ENCODE peak calls at places on chromosomes 4 and X, in six cellular contexts. One of them, this sample, is unnamed.

GRCh38 chr4:140567722-140568121 is 1.0 kb downstream of the UCP1 start:
- DNase-seq in cardiac muscle cell: peak
- DNase-seq in endodermal cell: peak
- DNase-seq in IMR-90: no peak
- DNase-seq in mammary epithelial cell: no peak
- DNase-seq in AG04450: no peak
- DNase-seq in this sample: peak

GRCh38 chr4:55546633-55547460 is at the start of gene CLOCK:
- DNase-seq in AG04450: peak
- DNase-seq in mammary epithelial cell: peak
- DNase-seq in cardiac muscle cell: peak
- DNase-seq in IMR-90: peak
- DNase-seq in endodermal cell: peak
- DNase-seq in this sample: peak

GRCh38 chr4:190020790-190021717 is 6.0 kb downstream of the FRG2 start:
- DNase-seq in cardiac muscle cell: peak
- DNase-seq in mammary epithelial cell: peak
- DNase-seq in AG04450: no peak
- DNase-seq in IMR-90: peak
- DNase-seq in endodermal cell: peak
- DNase-seq in this sample: peak

GRCh38 chrX:104098151-104098808 is 14.0 kb upstream of the ZCCHC18 start:
- DNase-seq in mammary epithelial cell: peak
- DNase-seq in cardiac muscle cell: peak
- DNase-seq in endodermal cell: peak
- DNase-seq in AG04450: peak
- DNase-seq in IMR-90: peak
- DNase-seq in this sample: peak

GRCh38 chrX:154371771-154372300 is 2.6 kb downstream of the FLNA start:
- DNase-seq in cardiac muscle cell: no peak
- DNase-seq in AG04450: no peak
- DNase-seq in IMR-90: no peak
- DNase-seq in mammary epithelial cell: no peak
- DNase-seq in endodermal cell: no peak
- DNase-seq in this sample: no peak

GRCh38 chr4:118224239-118224829 is 128.5 kb downstream of the PRSS12 start:
- DNase-seq in AG04450: peak
- DNase-seq in mammary epithelial cell: peak
- DNase-seq in IMR-90: peak
- DNase-seq in endodermal cell: no peak
- DNase-seq in cardiac muscle cell: peak
- DNase-seq in this sample: peak

GRCh38 chrX:149124526-149125108 is 380.5 kb downstream of the IDS start:
- DNase-seq in IMR-90: no peak
- DNase-seq in AG04450: no peak
- DNase-seq in cardiac muscle cell: no peak
- DNase-seq in endodermal cell: no peak
- DNase-seq in mammary epithelial cell: peak
- DNase-seq in this sample: no peak

GRCh38 chrX:68177542-68177941 is 255.8 kb downstream of the OPHN1 start:
- DNase-seq in IMR-90: peak
- DNase-seq in endodermal cell: no peak
- DNase-seq in cardiac muscle cell: peak
- DNase-seq in AG04450: no peak
- DNase-seq in mammary epithelial cell: peak
- DNase-seq in this sample: peak

GRCh38 chr4:17336524-17336941 is 175.4 kb downstream of the QDPR start:
- DNase-seq in endodermal cell: no peak
- DNase-seq in AG04450: no peak
- DNase-seq in cardiac muscle cell: peak
- DNase-seq in mammary epithelial cell: peak
- DNase-seq in IMR-90: peak
- DNase-seq in this sample: peak

GRCh38 chr4:63222466-63222865 is 1186.8 kb downstream of the TECRL start:
- DNase-seq in AG04450: no peak
- DNase-seq in mammary epithelial cell: no peak
- DNase-seq in cardiac muscle cell: no peak
- DNase-seq in IMR-90: no peak
- DNase-seq in endodermal cell: no peak
- DNase-seq in this sample: no peak

GRCh38 chr4:2803624-2804448 is 11.0 kb downstream of the SH3BP2 start:
- DNase-seq in endodermal cell: no peak
- DNase-seq in IMR-90: no peak
- DNase-seq in cardiac muscle cell: no peak
- DNase-seq in AG04450: no peak
- DNase-seq in mammary epithelial cell: no peak
- DNase-seq in this sample: no peak

GRCh38 chr4:2804973-2805501 is 12.2 kb downstream of the SH3BP2 start:
- DNase-seq in AG04450: no peak
- DNase-seq in mammary epithelial cell: no peak
- DNase-seq in endodermal cell: no peak
- DNase-seq in cardiac muscle cell: no peak
- DNase-seq in IMR-90: no peak
- DNase-seq in this sample: no peak

GRCh38 chr4:2804449-2804972 is 11.6 kb downstream of the SH3BP2 start:
- DNase-seq in endodermal cell: no peak
- DNase-seq in cardiac muscle cell: no peak
- DNase-seq in mammary epithelial cell: no peak
- DNase-seq in AG04450: no peak
- DNase-seq in IMR-90: no peak
- DNase-seq in this sample: no peak

GRCh38 chr4:2800691-2801596 is 8.1 kb downstream of the SH3BP2 start:
- DNase-seq in mammary epithelial cell: no peak
- DNase-seq in AG04450: no peak
- DNase-seq in cardiac muscle cell: peak
- DNase-seq in endodermal cell: peak
- DNase-seq in IMR-90: peak
- DNase-seq in this sample: peak

DNA sequence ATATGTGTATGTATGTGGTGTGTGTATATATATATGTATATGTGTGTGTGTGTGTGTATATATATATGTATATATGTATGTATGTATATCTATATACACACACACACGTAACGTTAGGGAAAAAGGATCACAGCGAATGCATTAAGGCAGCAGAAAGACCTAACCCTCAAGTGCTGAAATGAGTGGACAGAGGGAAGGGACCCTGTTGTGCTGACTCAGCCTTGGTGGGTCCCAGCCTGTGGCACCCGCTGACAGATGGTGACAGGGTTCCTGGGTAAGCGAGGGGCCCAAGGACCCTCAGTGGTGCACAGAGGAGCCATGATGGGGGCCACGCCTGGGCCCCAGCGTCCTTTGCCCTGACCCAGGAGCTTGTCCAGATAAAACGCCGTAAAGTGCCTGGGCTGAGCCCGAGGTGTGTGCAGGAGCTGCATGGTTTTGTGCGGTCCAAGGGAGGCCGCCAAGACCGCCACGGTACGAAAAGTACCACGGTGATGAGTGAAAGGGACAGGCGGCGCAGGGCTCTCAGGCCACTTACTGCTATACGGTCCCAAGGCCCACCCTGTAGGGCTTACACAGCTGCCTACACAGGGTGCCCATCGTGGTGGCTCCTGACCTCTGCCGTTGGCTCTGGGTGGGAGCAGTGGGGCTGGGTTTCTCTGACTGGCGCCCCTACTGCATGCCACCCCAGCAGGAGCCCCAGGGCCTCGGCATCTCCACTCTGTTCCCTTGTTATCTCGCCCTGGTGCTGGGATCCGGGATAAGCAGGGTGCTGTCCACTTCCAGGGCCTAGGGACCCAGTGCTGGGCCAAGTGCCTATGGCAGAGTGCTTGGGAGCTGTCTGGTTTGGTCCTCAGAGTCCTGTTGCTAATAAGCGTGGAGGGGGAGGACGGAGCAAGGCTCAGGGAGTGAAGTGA is 10.0 kb downstream of the SH3BP2 start:
- DNase-seq in cardiac muscle cell: no peak
- DNase-seq in AG04450: no peak
- DNase-seq in IMR-90: no peak
- DNase-seq in endodermal cell: no peak
- DNase-seq in mammary epithelial cell: no peak
- DNase-seq in this sample: no peak
- H3K27ac ChIP-seq in cardiac muscle cell: no peak
- H3K27ac ChIP-seq in AG04450: no peak
- H3K27ac ChIP-seq in IMR-90: no peak
- H3K27ac ChIP-seq in endodermal cell: no peak
- H3K27ac ChIP-seq in mammary epithelial cell: no peak
- H3K27ac ChIP-seq in this sample: no peak

GRCh38 chrX:119605739-119606507 is at the start of gene NKRF:
- DNase-seq in cardiac muscle cell: peak
- DNase-seq in IMR-90: peak
- DNase-seq in endodermal cell: peak
- DNase-seq in mammary epithelial cell: peak
- DNase-seq in AG04450: peak
- DNase-seq in this sample: peak

GRCh38 chrX:119606508-119607389 is 525 bp upstream of the NKRF start:
- DNase-seq in mammary epithelial cell: no peak
- DNase-seq in endodermal cell: no peak
- DNase-seq in IMR-90: peak
- DNase-seq in cardiac muscle cell: peak
- DNase-seq in AG04450: no peak
- DNase-seq in this sample: peak

GRCh38 chrX:119602701-119603255 is 3.4 kb downstream of the NKRF start:
- DNase-seq in mammary epithelial cell: peak
- DNase-seq in AG04450: no peak
- DNase-seq in endodermal cell: no peak
- DNase-seq in cardiac muscle cell: no peak
- DNase-seq in IMR-90: no peak
- DNase-seq in this sample: no peak

GRCh38 chrX:119605398-119605738 is 856 bp downstream of the NKRF start:
- DNase-seq in mammary epithelial cell: peak
- DNase-seq in endodermal cell: no peak
- DNase-seq in cardiac muscle cell: no peak
- DNase-seq in AG04450: no peak
- DNase-seq in IMR-90: no peak
- DNase-seq in this sample: no peak

DNA sequence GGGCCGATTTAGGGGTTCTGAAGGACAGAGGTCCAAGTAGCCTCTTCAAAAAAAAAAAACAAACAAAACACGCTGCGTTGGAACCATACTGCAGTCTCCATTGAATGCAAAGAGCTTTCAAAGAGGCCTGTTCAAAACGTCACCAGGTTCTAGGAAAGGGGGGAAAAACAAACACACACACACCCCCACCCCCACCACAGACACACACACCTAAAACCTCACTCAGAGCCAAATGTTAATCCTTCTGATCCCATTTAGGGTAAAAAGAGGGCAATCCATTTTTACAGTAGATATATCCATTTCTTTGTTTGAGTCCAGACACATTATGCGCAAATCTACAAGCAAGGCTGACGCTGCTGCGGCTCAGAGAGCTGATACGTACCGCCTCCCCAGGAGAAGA is 1.4 kb downstream of the NKRF start:
- DNase-seq in AG04450: no peak
- DNase-seq in mammary epithelial cell: no peak
- DNase-seq in cardiac muscle cell: no peak
- DNase-seq in IMR-90: no peak
- DNase-seq in endodermal cell: no peak
- DNase-seq in this sample: no peak
- H3K27ac ChIP-seq in AG04450: no peak
- H3K27ac ChIP-seq in mammary epithelial cell: no peak
- H3K27ac ChIP-seq in cardiac muscle cell: no peak
- H3K27ac ChIP-seq in IMR-90: no peak
- H3K27ac ChIP-seq in endodermal cell: no peak
- H3K27ac ChIP-seq in this sample: peak

GRCh38 chrX:3712870-3713224 is 602 bp downstream of the PRKX start:
- DNase-seq in cardiac muscle cell: no peak
- DNase-seq in AG04450: no peak
- DNase-seq in endodermal cell: no peak
- DNase-seq in IMR-90: no peak
- DNase-seq in mammary epithelial cell: no peak
- DNase-seq in this sample: no peak

GRCh38 chrX:3713225-3713936 is at the start of gene PRKX:
- DNase-seq in mammary epithelial cell: peak
- DNase-seq in AG04450: no peak
- DNase-seq in IMR-90: peak
- DNase-seq in endodermal cell: peak
- DNase-seq in cardiac muscle cell: peak
- DNase-seq in this sample: peak

GRCh38 chrX:3715921-3716320 is 2.5 kb upstream of the PRKX start:
- DNase-seq in cardiac muscle cell: no peak
- DNase-seq in mammary epithelial cell: no peak
- DNase-seq in IMR-90: no peak
- DNase-seq in endodermal cell: no peak
- DNase-seq in AG04450: no peak
- DNase-seq in this sample: no peak

GRCh38 chrX:3713937-3714434 is 537 bp upstream of the PRKX start:
- DNase-seq in endodermal cell: peak
- DNase-seq in IMR-90: no peak
- DNase-seq in mammary epithelial cell: peak
- DNase-seq in cardiac muscle cell: no peak
- DNase-seq in AG04450: no peak
- DNase-seq in this sample: no peak

DNA sequence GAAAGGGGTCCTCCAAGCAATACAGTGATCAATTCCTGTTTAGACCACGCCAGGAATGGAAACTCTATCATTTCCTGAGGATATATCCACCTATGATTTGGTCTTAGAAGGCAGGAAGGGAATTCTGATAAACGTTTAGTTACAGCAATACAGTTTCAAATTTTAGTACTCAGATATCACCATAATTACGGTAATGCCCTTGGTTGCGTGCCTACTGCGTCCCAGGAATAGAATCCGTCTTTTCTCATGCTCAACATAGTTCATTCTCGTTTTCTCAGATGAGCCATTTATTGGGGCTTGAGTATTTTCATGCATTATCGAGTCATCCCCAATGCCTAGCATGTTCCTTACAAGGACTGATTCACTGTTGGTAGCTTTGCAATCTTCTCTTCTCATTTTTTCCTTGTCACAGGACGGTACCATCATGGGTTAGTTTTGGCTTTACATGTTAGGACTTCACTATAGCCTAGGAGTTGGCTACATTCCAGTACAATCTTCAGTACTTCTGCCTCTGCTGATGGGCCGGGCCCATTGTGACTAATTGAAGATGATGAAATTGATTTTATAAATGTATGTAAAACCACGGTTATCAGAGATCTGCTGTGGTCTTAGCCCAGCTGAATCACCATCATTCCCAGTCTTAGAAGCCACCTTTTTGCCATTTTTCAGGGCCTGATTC is 4.4 kb upstream of the PRKX start:
- DNase-seq in IMR-90: peak
- DNase-seq in mammary epithelial cell: peak
- DNase-seq in endodermal cell: no peak
- DNase-seq in AG04450: no peak
- DNase-seq in cardiac muscle cell: peak
- DNase-seq in this sample: peak
- H3K27ac ChIP-seq in IMR-90: no peak
- H3K27ac ChIP-seq in mammary epithelial cell: no peak
- H3K27ac ChIP-seq in endodermal cell: no peak
- H3K27ac ChIP-seq in AG04450: no peak
- H3K27ac ChIP-seq in cardiac muscle cell: no peak
- H3K27ac ChIP-seq in this sample: no peak

DNA sequence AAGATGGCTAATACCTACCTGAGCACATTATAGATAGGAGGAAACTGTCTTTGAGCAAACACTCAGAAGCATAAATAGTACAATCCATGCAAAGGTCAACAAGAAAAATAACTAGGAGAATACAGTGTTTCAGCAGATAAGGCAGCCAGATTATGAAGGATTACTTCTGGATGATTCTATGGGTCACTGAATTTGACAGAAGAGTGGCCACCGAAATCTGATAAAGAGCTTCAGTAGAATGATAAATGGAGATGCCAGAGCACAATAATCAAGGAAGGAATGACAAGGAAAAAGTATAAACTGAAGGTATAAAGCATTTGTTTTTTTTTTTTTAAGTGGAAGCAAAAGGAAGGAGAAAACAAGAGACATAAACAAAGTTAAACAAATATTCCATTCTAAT is 58.7 kb downstream of the ELF2 start:
- DNase-seq in endodermal cell: no peak
- DNase-seq in AG04450: no peak
- DNase-seq in mammary epithelial cell: no peak
- DNase-seq in IMR-90: no peak
- DNase-seq in cardiac muscle cell: no peak
- DNase-seq in this sample: no peak
- H3K27ac ChIP-seq in endodermal cell: no peak
- H3K27ac ChIP-seq in AG04450: no peak
- H3K27ac ChIP-seq in mammary epithelial cell: no peak
- H3K27ac ChIP-seq in IMR-90: no peak
- H3K27ac ChIP-seq in cardiac muscle cell: peak
- H3K27ac ChIP-seq in this sample: no peak